ENCODE peak calls at places on chromosomes 7 and 10, in nine cellular contexts. One of them, this sample, is unnamed.

GRCh38 chr10:110147961-110148360 is 59.4 kb upstream of the MXI1 start:
- DNase-seq in DND-41: peak
- DNase-seq in esophagus squamous epithelium: no peak
- DNase-seq in HCT116: no peak
- DNase-seq in uterus: no peak
- DNase-seq in SK-N-SH: no peak
- DNase-seq in PC-3: peak
- DNase-seq in vagina: no peak
- DNase-seq in mucosa of descending colon: no peak
- DNase-seq in this sample: no peak

GRCh38 chr10:119611433-119611832 is 14.7 kb upstream of the TIAL1 start:
- DNase-seq in DND-41: no peak
- DNase-seq in SK-N-SH: no peak
- DNase-seq in HCT116: no peak
- DNase-seq in PC-3: no peak
- DNase-seq in mucosa of descending colon: no peak
- DNase-seq in esophagus squamous epithelium: no peak
- DNase-seq in vagina: no peak
- DNase-seq in uterus: no peak
- DNase-seq in this sample: no peak

GRCh38 chr7:774161-775109 is 47.4 kb upstream of the PRKAR1B start:
- DNase-seq in mucosa of descending colon: peak
- DNase-seq in uterus: peak
- DNase-seq in PC-3: peak
- DNase-seq in DND-41: peak
- DNase-seq in vagina: no peak
- DNase-seq in SK-N-SH: peak
- DNase-seq in HCT116: peak
- DNase-seq in esophagus squamous epithelium: no peak
- DNase-seq in this sample: no peak

GRCh38 chr7:127594490-127594889 is 954 bp downstream of the FSCN3 start:
- DNase-seq in uterus: no peak
- DNase-seq in mucosa of descending colon: no peak
- DNase-seq in esophagus squamous epithelium: no peak
- DNase-seq in SK-N-SH: no peak
- DNase-seq in DND-41: no peak
- DNase-seq in vagina: no peak
- DNase-seq in HCT116: no peak
- DNase-seq in PC-3: no peak
- DNase-seq in this sample: no peak

GRCh38 chr10:86971146-86971991 is 3.1 kb downstream of the ADIRF start:
- DNase-seq in mucosa of descending colon: peak
- DNase-seq in esophagus squamous epithelium: peak
- DNase-seq in vagina: peak
- DNase-seq in PC-3: peak
- DNase-seq in DND-41: no peak
- DNase-seq in uterus: peak
- DNase-seq in HCT116: peak
- DNase-seq in SK-N-SH: peak
- DNase-seq in this sample: peak

GRCh38 chr10:593421-593820 is 96.0 kb downstream of the DIP2C start:
- DNase-seq in PC-3: no peak
- DNase-seq in mucosa of descending colon: no peak
- DNase-seq in HCT116: no peak
- DNase-seq in esophagus squamous epithelium: no peak
- DNase-seq in uterus: no peak
- DNase-seq in vagina: no peak
- DNase-seq in DND-41: no peak
- DNase-seq in SK-N-SH: no peak
- DNase-seq in this sample: no peak

GRCh38 chr7:73353243-73353642 is 25.3 kb downstream of the FKBP6 start:
- DNase-seq in esophagus squamous epithelium: no peak
- DNase-seq in uterus: no peak
- DNase-seq in PC-3: no peak
- DNase-seq in SK-N-SH: no peak
- DNase-seq in vagina: no peak
- DNase-seq in mucosa of descending colon: no peak
- DNase-seq in DND-41: no peak
- DNase-seq in HCT116: no peak
- DNase-seq in this sample: no peak

GRCh38 chr10:50641636-50642035 is 17.9 kb upstream of the SGMS1 start:
- DNase-seq in SK-N-SH: no peak
- DNase-seq in PC-3: peak
- DNase-seq in esophagus squamous epithelium: no peak
- DNase-seq in mucosa of descending colon: no peak
- DNase-seq in vagina: no peak
- DNase-seq in DND-41: no peak
- DNase-seq in HCT116: no peak
- DNase-seq in uterus: no peak
- DNase-seq in this sample: no peak

GRCh38 chr10:83603708-83604107 is 535.6 kb upstream of the GHITM start:
- DNase-seq in esophagus squamous epithelium: no peak
- DNase-seq in DND-41: no peak
- DNase-seq in mucosa of descending colon: no peak
- DNase-seq in SK-N-SH: no peak
- DNase-seq in vagina: no peak
- DNase-seq in PC-3: no peak
- DNase-seq in uterus: no peak
- DNase-seq in HCT116: no peak
- DNase-seq in this sample: peak

GRCh38 chr7:124295289-124295688 is 262.4 kb upstream of the TMEM229A start:
- DNase-seq in esophagus squamous epithelium: no peak
- DNase-seq in HCT116: no peak
- DNase-seq in DND-41: no peak
- DNase-seq in vagina: no peak
- DNase-seq in uterus: no peak
- DNase-seq in SK-N-SH: no peak
- DNase-seq in PC-3: no peak
- DNase-seq in mucosa of descending colon: no peak
- DNase-seq in this sample: no peak

GRCh38 chr10:30869566-30869965 is 162.1 kb downstream of the ZNF438 start:
- DNase-seq in HCT116: no peak
- DNase-seq in SK-N-SH: no peak
- DNase-seq in uterus: no peak
- DNase-seq in PC-3: no peak
- DNase-seq in mucosa of descending colon: no peak
- DNase-seq in DND-41: no peak
- DNase-seq in esophagus squamous epithelium: no peak
- DNase-seq in vagina: no peak
- DNase-seq in this sample: no peak

GRCh38 chr10:49488056-49488455 is 50.9 kb downstream of the ERCC6 start:
- DNase-seq in esophagus squamous epithelium: no peak
- DNase-seq in DND-41: no peak
- DNase-seq in mucosa of descending colon: no peak
- DNase-seq in HCT116: no peak
- DNase-seq in PC-3: no peak
- DNase-seq in SK-N-SH: peak
- DNase-seq in vagina: no peak
- DNase-seq in uterus: no peak
- DNase-seq in this sample: no peak

DNA sequence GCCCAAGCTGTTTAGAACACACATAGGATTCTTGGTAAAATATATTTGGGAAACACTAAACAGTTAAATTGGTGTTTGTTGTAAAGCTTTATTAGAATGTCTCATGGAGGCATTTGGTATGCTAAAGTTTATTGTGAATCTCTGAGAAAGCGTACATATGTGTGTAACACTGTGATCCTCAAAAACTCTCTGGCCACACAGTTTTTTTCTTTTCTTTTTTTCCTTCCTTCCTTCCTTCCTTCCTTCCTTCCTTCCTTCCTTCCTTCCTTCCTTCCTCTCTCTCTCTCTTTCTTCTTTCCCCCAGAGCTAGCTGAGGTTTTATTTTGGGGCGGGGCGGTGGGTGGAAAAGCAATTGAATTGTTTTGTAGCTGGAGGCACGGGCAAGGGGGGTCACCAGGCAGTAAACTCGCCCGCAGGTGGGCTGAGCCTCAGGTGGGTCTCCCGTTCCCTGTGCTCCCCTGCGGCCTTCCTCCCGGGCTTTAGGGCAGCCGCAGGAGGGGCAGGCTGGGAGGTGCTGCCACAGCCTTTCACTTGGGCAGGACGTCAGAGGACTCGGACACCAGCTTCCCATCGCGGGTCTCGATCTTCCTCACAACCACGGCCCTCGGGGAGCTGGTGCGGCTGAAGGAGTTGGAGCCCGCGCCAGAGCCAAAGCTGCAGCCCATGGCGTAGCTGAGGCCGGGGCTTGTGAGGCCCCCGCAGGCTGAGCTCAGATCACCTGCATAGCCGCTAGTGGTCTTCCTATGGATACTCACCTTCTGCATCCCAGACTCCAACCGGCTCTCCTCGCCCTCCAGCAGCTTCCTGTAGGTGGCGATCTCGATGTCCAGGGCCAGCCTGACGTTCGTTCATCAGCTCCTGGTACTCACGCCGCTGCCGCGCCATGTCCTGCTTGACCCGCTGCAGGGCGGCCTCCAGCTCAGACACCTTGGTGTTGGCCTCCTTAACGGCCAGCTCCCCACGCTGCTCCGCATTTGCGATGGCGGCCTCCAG is 459.0 kb downstream of the GATA3 start:
- DNase-seq in DND-41: no peak
- DNase-seq in esophagus squamous epithelium: no peak
- DNase-seq in HCT116: no peak
- DNase-seq in SK-N-SH: no peak
- DNase-seq in vagina: no peak
- DNase-seq in mucosa of descending colon: peak
- DNase-seq in uterus: no peak
- DNase-seq in PC-3: no peak
- DNase-seq in this sample: no peak
- H3K4me3 ChIP-seq in DND-41: no peak
- H3K4me3 ChIP-seq in esophagus squamous epithelium: no peak
- H3K4me3 ChIP-seq in HCT116: no peak
- H3K4me3 ChIP-seq in SK-N-SH: no peak
- H3K4me3 ChIP-seq in vagina: no peak
- H3K4me3 ChIP-seq in mucosa of descending colon: no peak
- H3K4me3 ChIP-seq in uterus: no peak
- H3K4me3 ChIP-seq in PC-3: no peak
- H3K4me3 ChIP-seq in this sample: no peak

DNA sequence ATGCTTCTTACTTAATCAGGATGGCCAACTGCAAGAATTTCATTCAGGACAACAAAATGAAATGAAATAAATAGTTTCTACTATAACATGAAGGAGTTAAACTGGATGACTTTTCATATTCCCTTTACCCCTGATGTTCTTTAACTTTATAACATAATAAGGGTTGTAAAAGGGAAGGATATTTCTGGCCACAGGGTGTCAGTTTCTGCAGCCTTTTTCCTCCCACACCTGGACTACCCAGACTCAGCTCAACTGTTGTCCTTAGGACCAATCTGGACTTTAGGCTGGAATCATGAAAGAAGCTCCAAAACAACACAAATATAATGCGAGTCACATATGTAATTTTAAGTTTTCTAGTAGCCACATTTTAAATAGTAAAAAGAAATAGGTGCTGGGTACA is 43.4 kb downstream of the PRPS1L1 start:
- DNase-seq in SK-N-SH: no peak
- DNase-seq in mucosa of descending colon: no peak
- DNase-seq in PC-3: peak
- DNase-seq in vagina: no peak
- DNase-seq in uterus: no peak
- DNase-seq in esophagus squamous epithelium: no peak
- DNase-seq in HCT116: no peak
- DNase-seq in DND-41: no peak
- DNase-seq in this sample: no peak
- TF ChIP-seq CTCF in SK-N-SH: no peak
- TF ChIP-seq CTCF in mucosa of descending colon: no peak
- TF ChIP-seq CTCF in PC-3: no peak
- TF ChIP-seq CTCF in vagina: no peak
- TF ChIP-seq CTCF in uterus: no peak
- TF ChIP-seq CTCF in esophagus squamous epithelium: no peak
- TF ChIP-seq CTCF in HCT116: no peak
- TF ChIP-seq CTCF in DND-41: no peak
- TF ChIP-seq CTCF in this sample: no peak

GRCh38 chr7:91553410-91553895 is 289.2 kb downstream of the FZD1 start:
- DNase-seq in SK-N-SH: peak
- DNase-seq in esophagus squamous epithelium: no peak
- DNase-seq in mucosa of descending colon: no peak
- DNase-seq in uterus: no peak
- DNase-seq in DND-41: no peak
- DNase-seq in HCT116: no peak
- DNase-seq in vagina: no peak
- DNase-seq in PC-3: no peak
- DNase-seq in this sample: no peak

GRCh38 chr7:91557789-91558396 is 293.7 kb downstream of the FZD1 start:
- DNase-seq in mucosa of descending colon: no peak
- DNase-seq in uterus: peak
- DNase-seq in esophagus squamous epithelium: no peak
- DNase-seq in PC-3: peak
- DNase-seq in SK-N-SH: no peak
- DNase-seq in vagina: no peak
- DNase-seq in DND-41: no peak
- DNase-seq in HCT116: peak
- DNase-seq in this sample: no peak

GRCh38 chr7:91556956-91557650 is 292.9 kb downstream of the FZD1 start:
- DNase-seq in SK-N-SH: no peak
- DNase-seq in HCT116: no peak
- DNase-seq in vagina: no peak
- DNase-seq in mucosa of descending colon: no peak
- DNase-seq in uterus: no peak
- DNase-seq in esophagus squamous epithelium: no peak
- DNase-seq in DND-41: no peak
- DNase-seq in PC-3: peak
- DNase-seq in this sample: no peak

GRCh38 chr7:91556239-91556638 is 292.0 kb downstream of the FZD1 start:
- DNase-seq in HCT116: no peak
- DNase-seq in PC-3: no peak
- DNase-seq in uterus: no peak
- DNase-seq in DND-41: no peak
- DNase-seq in SK-N-SH: no peak
- DNase-seq in vagina: no peak
- DNase-seq in esophagus squamous epithelium: no peak
- DNase-seq in mucosa of descending colon: no peak
- DNase-seq in this sample: no peak

DNA sequence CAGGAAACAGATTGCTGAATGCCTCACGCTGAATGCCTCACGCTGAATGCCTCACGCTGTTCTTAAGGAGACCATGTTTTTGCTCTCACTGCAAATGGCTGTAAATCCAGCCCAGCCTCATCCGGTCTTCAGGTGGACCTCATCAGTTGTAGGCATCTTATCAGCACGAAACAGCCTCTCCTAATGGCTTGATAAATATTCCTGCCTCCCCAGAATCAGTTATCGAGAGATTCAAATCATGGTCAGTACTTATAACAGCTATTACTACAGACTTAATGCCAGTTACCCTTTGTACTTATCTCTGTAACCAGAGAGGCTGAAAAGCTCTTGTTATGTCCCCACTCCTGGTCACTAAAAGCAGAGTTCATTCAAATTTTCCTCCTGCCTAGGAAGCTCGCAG is 290.7 kb downstream of the FZD1 start:
- DNase-seq in vagina: no peak
- DNase-seq in DND-41: no peak
- DNase-seq in uterus: no peak
- DNase-seq in mucosa of descending colon: no peak
- DNase-seq in esophagus squamous epithelium: no peak
- DNase-seq in PC-3: no peak
- DNase-seq in HCT116: no peak
- DNase-seq in SK-N-SH: no peak
- DNase-seq in this sample: no peak
- H3K4me3 ChIP-seq in vagina: no peak
- H3K4me3 ChIP-seq in DND-41: no peak
- H3K4me3 ChIP-seq in uterus: no peak
- H3K4me3 ChIP-seq in mucosa of descending colon: no peak
- H3K4me3 ChIP-seq in esophagus squamous epithelium: no peak
- H3K4me3 ChIP-seq in PC-3: no peak
- H3K4me3 ChIP-seq in HCT116: no peak
- H3K4me3 ChIP-seq in SK-N-SH: no peak
- H3K4me3 ChIP-seq in this sample: no peak

GRCh38 chr10:43667317-43667731 is 18.6 kb upstream of the ZNF32 start:
- DNase-seq in DND-41: no peak
- DNase-seq in esophagus squamous epithelium: no peak
- DNase-seq in uterus: no peak
- DNase-seq in vagina: no peak
- DNase-seq in PC-3: no peak
- DNase-seq in mucosa of descending colon: no peak
- DNase-seq in HCT116: no peak
- DNase-seq in SK-N-SH: peak
- DNase-seq in this sample: no peak
- TF ChIP-seq CTCF in DND-41: no peak
- TF ChIP-seq CTCF in esophagus squamous epithelium: peak
- TF ChIP-seq CTCF in uterus: no peak
- TF ChIP-seq CTCF in vagina: no peak
- TF ChIP-seq CTCF in PC-3: no peak
- TF ChIP-seq CTCF in mucosa of descending colon: no peak
- TF ChIP-seq CTCF in HCT116: peak
- TF ChIP-seq CTCF in SK-N-SH: peak
- TF ChIP-seq CTCF in this sample: peak